ENCODE peak calls at places on chromosome 2, in nine cellular contexts. One of them, this sample, is unnamed.

GRCh38 chr2:197498937-197499593 is 575 bp downstream of the HSPD1 start:
- DNase-seq in pancreas: peak; percentile 69
- DNase-seq in body of pancreas: peak; percentile 74
- DNase-seq in GM23338: peak; percentile 68
- DNase-seq in esophagus muscularis mucosa: peak; percentile 93
- DNase-seq in HCT116: no peak
- DNase-seq in lower lobe of right lung: peak; percentile 84
- DNase-seq in uterus: peak; percentile 40
- DNase-seq in kidney: peak; percentile 89
- DNase-seq in this sample: peak; percentile 84

GRCh38 chr2:207450186-207450585 is 79.6 kb upstream of the CREB1 start:
- DNase-seq in pancreas: no peak
- DNase-seq in body of pancreas: no peak
- DNase-seq in GM23338: no peak
- DNase-seq in esophagus muscularis mucosa: no peak
- DNase-seq in HCT116: no peak
- DNase-seq in lower lobe of right lung: no peak
- DNase-seq in uterus: no peak
- DNase-seq in kidney: no peak
- DNase-seq in this sample: no peak

GRCh38 chr2:128416366-128416765 is 97.7 kb upstream of the HS6ST1 start:
- DNase-seq in pancreas: peak; percentile 1
- DNase-seq in body of pancreas: no peak
- DNase-seq in GM23338: no peak
- DNase-seq in esophagus muscularis mucosa: peak; percentile 39
- DNase-seq in HCT116: no peak
- DNase-seq in lower lobe of right lung: no peak
- DNase-seq in uterus: no peak
- DNase-seq in kidney: peak; percentile 51
- DNase-seq in this sample: no peak

GRCh38 chr2:10460366-10460796 is 12.3 kb upstream of the ODC1 start:
- DNase-seq in pancreas: no peak
- DNase-seq in body of pancreas: no peak
- DNase-seq in GM23338: no peak
- DNase-seq in esophagus muscularis mucosa: no peak
- DNase-seq in HCT116: no peak
- DNase-seq in lower lobe of right lung: no peak
- DNase-seq in uterus: no peak
- DNase-seq in kidney: no peak
- DNase-seq in this sample: no peak

GRCh38 chr2:36952748-36953197 is 13.6 kb downstream of the STRN start:
- DNase-seq in pancreas: peak; percentile 19
- DNase-seq in body of pancreas: peak; percentile 44
- DNase-seq in GM23338: peak; percentile 75
- DNase-seq in esophagus muscularis mucosa: no peak
- DNase-seq in HCT116: no peak
- DNase-seq in lower lobe of right lung: no peak
- DNase-seq in uterus: no peak
- DNase-seq in kidney: no peak
- DNase-seq in this sample: no peak

GRCh38 chr2:209236369-209236768 is 187.5 kb upstream of the MAP2 start:
- DNase-seq in pancreas: no peak
- DNase-seq in body of pancreas: no peak
- DNase-seq in GM23338: peak; percentile 70
- DNase-seq in esophagus muscularis mucosa: no peak
- DNase-seq in HCT116: no peak
- DNase-seq in lower lobe of right lung: no peak
- DNase-seq in uterus: no peak
- DNase-seq in kidney: no peak
- DNase-seq in this sample: no peak

GRCh38 chr2:156589381-156590079 is 153.4 kb downstream of the GPD2 start:
- DNase-seq in pancreas: peak; percentile 17
- DNase-seq in body of pancreas: peak; percentile 35
- DNase-seq in GM23338: peak; percentile 63
- DNase-seq in esophagus muscularis mucosa: no peak
- DNase-seq in HCT116: peak; percentile 27
- DNase-seq in lower lobe of right lung: no peak
- DNase-seq in uterus: no peak
- DNase-seq in kidney: no peak
- DNase-seq in this sample: peak; percentile 67

GRCh38 chr2:33133436-33133835 is 186.7 kb downstream of the LTBP1 start:
- DNase-seq in pancreas: no peak
- DNase-seq in body of pancreas: peak; percentile 14
- DNase-seq in GM23338: no peak
- DNase-seq in esophagus muscularis mucosa: no peak
- DNase-seq in HCT116: no peak
- DNase-seq in lower lobe of right lung: no peak
- DNase-seq in uterus: peak; percentile 46
- DNase-seq in kidney: no peak
- DNase-seq in this sample: no peak

GRCh38 chr2:223786943-223787342 is 50.4 kb downstream of the AP1S3 start:
- DNase-seq in pancreas: no peak
- DNase-seq in body of pancreas: no peak
- DNase-seq in GM23338: no peak
- DNase-seq in esophagus muscularis mucosa: no peak
- DNase-seq in HCT116: no peak
- DNase-seq in lower lobe of right lung: no peak
- DNase-seq in uterus: no peak
- DNase-seq in kidney: no peak
- DNase-seq in this sample: no peak

GRCh38 chr2:223787358-223787757 is 50.0 kb downstream of the AP1S3 start:
- DNase-seq in pancreas: no peak
- DNase-seq in body of pancreas: no peak
- DNase-seq in GM23338: no peak
- DNase-seq in esophagus muscularis mucosa: no peak
- DNase-seq in HCT116: no peak
- DNase-seq in lower lobe of right lung: no peak
- DNase-seq in uterus: no peak
- DNase-seq in kidney: no peak
- DNase-seq in this sample: no peak

GRCh38 chr2:223788826-223789225 is 48.6 kb downstream of the AP1S3 start:
- DNase-seq in pancreas: no peak
- DNase-seq in body of pancreas: no peak
- DNase-seq in GM23338: no peak
- DNase-seq in esophagus muscularis mucosa: no peak
- DNase-seq in HCT116: no peak
- DNase-seq in lower lobe of right lung: no peak
- DNase-seq in uterus: no peak
- DNase-seq in kidney: no peak
- DNase-seq in this sample: no peak

GRCh38 chr2:223784221-223784772 is 53.1 kb downstream of the AP1S3 start:
- DNase-seq in pancreas: no peak
- DNase-seq in body of pancreas: no peak
- DNase-seq in GM23338: no peak
- DNase-seq in esophagus muscularis mucosa: no peak
- DNase-seq in HCT116: no peak
- DNase-seq in lower lobe of right lung: no peak
- DNase-seq in uterus: no peak
- DNase-seq in kidney: no peak
- DNase-seq in this sample: no peak

GRCh38 chr2:223786236-223786635 is 51.1 kb downstream of the AP1S3 start:
- DNase-seq in pancreas: no peak
- DNase-seq in body of pancreas: no peak
- DNase-seq in GM23338: no peak
- DNase-seq in esophagus muscularis mucosa: no peak
- DNase-seq in HCT116: no peak
- DNase-seq in lower lobe of right lung: no peak
- DNase-seq in uterus: no peak
- DNase-seq in kidney: no peak
- DNase-seq in this sample: no peak
- TF ChIP-seq CTCF in pancreas: no peak
- TF ChIP-seq CTCF in body of pancreas: no peak
- TF ChIP-seq CTCF in GM23338: no peak
- TF ChIP-seq CTCF in esophagus muscularis mucosa: no peak
- TF ChIP-seq CTCF in HCT116: no peak
- TF ChIP-seq CTCF in lower lobe of right lung: no peak
- TF ChIP-seq CTCF in uterus: no peak
- TF ChIP-seq CTCF in kidney: no peak
- TF ChIP-seq CTCF in this sample: no peak

GRCh38 chr2:236177604-236177966 is 9.4 kb upstream of the GBX2 start:
- DNase-seq in pancreas: peak; percentile 34
- DNase-seq in body of pancreas: peak; percentile 47
- DNase-seq in GM23338: peak; percentile 91
- DNase-seq in esophagus muscularis mucosa: no peak
- DNase-seq in HCT116: peak; percentile 70
- DNase-seq in lower lobe of right lung: no peak
- DNase-seq in uterus: no peak
- DNase-seq in kidney: peak; percentile 73
- DNase-seq in this sample: peak; percentile 62

GRCh38 chr2:236179653-236180500 is 11.7 kb upstream of the GBX2 start:
- DNase-seq in pancreas: no peak
- DNase-seq in body of pancreas: no peak
- DNase-seq in GM23338: peak; percentile 48
- DNase-seq in esophagus muscularis mucosa: no peak
- DNase-seq in HCT116: no peak
- DNase-seq in lower lobe of right lung: no peak
- DNase-seq in uterus: no peak
- DNase-seq in kidney: peak; percentile 63
- DNase-seq in this sample: peak; percentile 67

GRCh38 chr2:236178921-236179652 is 10.9 kb upstream of the GBX2 start:
- DNase-seq in pancreas: no peak
- DNase-seq in body of pancreas: no peak
- DNase-seq in GM23338: peak; percentile 63
- DNase-seq in esophagus muscularis mucosa: no peak
- DNase-seq in HCT116: no peak
- DNase-seq in lower lobe of right lung: no peak
- DNase-seq in uterus: no peak
- DNase-seq in kidney: no peak
- DNase-seq in this sample: no peak

GRCh38 chr2:236176951-236177350 is 8.8 kb upstream of the GBX2 start:
- DNase-seq in pancreas: no peak
- DNase-seq in body of pancreas: no peak
- DNase-seq in GM23338: no peak
- DNase-seq in esophagus muscularis mucosa: no peak
- DNase-seq in HCT116: no peak
- DNase-seq in lower lobe of right lung: no peak
- DNase-seq in uterus: no peak
- DNase-seq in kidney: no peak
- DNase-seq in this sample: no peak

DNA sequence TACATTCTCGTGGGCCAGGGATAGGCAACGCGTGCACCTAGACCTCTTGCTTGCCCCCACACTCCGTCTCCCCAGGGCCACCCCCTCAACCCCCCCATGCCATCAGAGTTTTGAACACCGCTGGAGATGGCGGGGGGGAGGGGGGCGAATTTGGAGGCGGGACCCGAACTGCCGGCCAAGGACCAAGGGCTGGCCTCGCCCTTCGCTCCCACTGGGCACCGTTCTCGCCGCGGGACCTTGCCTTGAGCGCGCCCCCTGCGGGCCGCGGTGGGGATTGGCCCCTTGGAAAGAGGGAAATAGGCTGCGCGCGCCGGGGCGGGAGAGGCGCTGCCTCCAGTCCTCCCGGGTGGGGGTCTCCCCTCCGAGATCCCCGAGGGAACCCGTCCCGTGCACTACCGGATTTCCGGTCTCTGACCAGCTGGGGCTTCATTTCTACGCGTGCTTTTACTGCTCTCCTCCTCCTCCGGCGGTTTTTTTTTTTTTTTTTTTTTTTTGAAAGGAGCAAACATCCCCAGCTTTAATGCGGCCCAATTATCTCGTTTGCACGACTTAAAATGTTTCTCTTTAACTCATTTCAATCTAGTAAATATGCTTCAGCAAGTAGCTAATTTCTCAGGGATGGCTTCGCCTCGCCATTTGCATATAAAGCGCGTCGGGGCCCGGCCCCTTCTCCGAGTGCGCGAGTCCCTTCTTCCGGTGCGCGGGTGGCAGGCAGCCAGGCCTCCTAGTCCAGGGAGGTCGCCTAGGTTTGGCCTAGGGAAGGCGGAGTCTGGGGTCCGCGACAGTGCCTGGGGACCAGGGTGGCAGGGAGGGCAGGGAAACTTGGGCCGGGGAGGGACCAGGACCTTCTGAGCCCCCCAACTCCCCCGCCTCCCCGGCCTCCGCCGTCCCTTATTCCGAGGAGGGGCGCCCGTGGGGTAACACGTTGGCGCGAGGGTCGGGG is 10.1 kb upstream of the GBX2 start:
- DNase-seq in pancreas: peak; percentile 58
- DNase-seq in body of pancreas: peak; percentile 41
- DNase-seq in GM23338: peak; percentile 85
- DNase-seq in esophagus muscularis mucosa: no peak
- DNase-seq in HCT116: peak; percentile 56
- DNase-seq in lower lobe of right lung: no peak
- DNase-seq in uterus: no peak
- DNase-seq in kidney: peak; percentile 79
- DNase-seq in this sample: peak; percentile 74
- H3K27ac ChIP-seq in pancreas: no peak overlapping the region
- H3K27ac ChIP-seq in body of pancreas: no peak overlapping the region
- H3K27ac ChIP-seq in GM23338: no peak overlapping the region
- H3K27ac ChIP-seq in esophagus muscularis mucosa: no peak overlapping the region
- H3K27ac ChIP-seq in HCT116: peak overlapping the region; percentile 37
- H3K27ac ChIP-seq in lower lobe of right lung: no peak overlapping the region
- H3K27ac ChIP-seq in uterus: no peak overlapping the region
- H3K27ac ChIP-seq in kidney: no peak overlapping the region
- H3K27ac ChIP-seq in this sample: no peak overlapping the region

GRCh38 chr2:121346407-121346806 is 61.4 kb upstream of the TFCP2L1 start:
- DNase-seq in pancreas: no peak
- DNase-seq in body of pancreas: no peak
- DNase-seq in GM23338: no peak
- DNase-seq in esophagus muscularis mucosa: no peak
- DNase-seq in HCT116: no peak
- DNase-seq in lower lobe of right lung: no peak
- DNase-seq in uterus: no peak
- DNase-seq in kidney: no peak
- DNase-seq in this sample: no peak

GRCh38 chr2:121345101-121345500 is 60.1 kb upstream of the TFCP2L1 start:
- DNase-seq in pancreas: no peak
- DNase-seq in body of pancreas: no peak
- DNase-seq in GM23338: no peak
- DNase-seq in esophagus muscularis mucosa: no peak
- DNase-seq in HCT116: no peak
- DNase-seq in lower lobe of right lung: no peak
- DNase-seq in uterus: no peak
- DNase-seq in kidney: no peak
- DNase-seq in this sample: no peak

GRCh38 chr2:121348128-121348740 is 63.2 kb upstream of the TFCP2L1 start:
- DNase-seq in pancreas: no peak
- DNase-seq in body of pancreas: no peak
- DNase-seq in GM23338: no peak
- DNase-seq in esophagus muscularis mucosa: no peak
- DNase-seq in HCT116: no peak
- DNase-seq in lower lobe of right lung: no peak
- DNase-seq in uterus: no peak
- DNase-seq in kidney: no peak
- DNase-seq in this sample: no peak

GRCh38 chr2:121345887-121346286 is 60.9 kb upstream of the TFCP2L1 start:
- DNase-seq in pancreas: no peak
- DNase-seq in body of pancreas: no peak
- DNase-seq in GM23338: no peak
- DNase-seq in esophagus muscularis mucosa: no peak
- DNase-seq in HCT116: no peak
- DNase-seq in lower lobe of right lung: no peak
- DNase-seq in uterus: no peak
- DNase-seq in kidney: no peak
- DNase-seq in this sample: no peak

GRCh38 chr2:121346886-121347285 is 61.9 kb upstream of the TFCP2L1 start:
- DNase-seq in pancreas: no peak
- DNase-seq in body of pancreas: no peak
- DNase-seq in GM23338: peak; percentile 29
- DNase-seq in esophagus muscularis mucosa: no peak
- DNase-seq in HCT116: no peak
- DNase-seq in lower lobe of right lung: no peak
- DNase-seq in uterus: no peak
- DNase-seq in kidney: no peak
- DNase-seq in this sample: no peak
- H3K36me3 ChIP-seq in pancreas: peaks cover 58% of the 10 kb centered on the region
- H3K36me3 ChIP-seq in body of pancreas: peaks cover 6% of the 10 kb centered on the region
- H3K36me3 ChIP-seq in GM23338: no peaks in the 10 kb centered on the region
- H3K36me3 ChIP-seq in esophagus muscularis mucosa: peaks cover 100% of the 10 kb centered on the region
- H3K36me3 ChIP-seq in HCT116: peaks cover 11% of the 10 kb centered on the region
- H3K36me3 ChIP-seq in lower lobe of right lung: peaks cover 99% of the 10 kb centered on the region
- H3K36me3 ChIP-seq in uterus: no peaks in the 10 kb centered on the region
- H3K36me3 ChIP-seq in kidney: peaks cover 40% of the 10 kb centered on the region
- H3K36me3 ChIP-seq in this sample: peaks cover 53% of the 10 kb centered on the region

GRCh38 chr2:114537777-114538176 is 95.3 kb downstream of the DPP10 start:
- DNase-seq in pancreas: no peak
- DNase-seq in body of pancreas: no peak
- DNase-seq in GM23338: no peak
- DNase-seq in esophagus muscularis mucosa: no peak
- DNase-seq in HCT116: no peak
- DNase-seq in lower lobe of right lung: no peak
- DNase-seq in uterus: no peak
- DNase-seq in kidney: no peak
- DNase-seq in this sample: no peak

GRCh38 chr2:114548151-114548550 is 105.7 kb downstream of the DPP10 start:
- DNase-seq in pancreas: no peak
- DNase-seq in body of pancreas: no peak
- DNase-seq in GM23338: no peak
- DNase-seq in esophagus muscularis mucosa: no peak
- DNase-seq in HCT116: no peak
- DNase-seq in lower lobe of right lung: no peak
- DNase-seq in uterus: no peak
- DNase-seq in kidney: no peak
- DNase-seq in this sample: no peak

GRCh38 chr2:114545052-114545451 is 102.6 kb downstream of the DPP10 start:
- DNase-seq in pancreas: no peak
- DNase-seq in body of pancreas: no peak
- DNase-seq in GM23338: no peak
- DNase-seq in esophagus muscularis mucosa: no peak
- DNase-seq in HCT116: no peak
- DNase-seq in lower lobe of right lung: no peak
- DNase-seq in uterus: no peak
- DNase-seq in kidney: no peak
- DNase-seq in this sample: no peak

GRCh38 chr2:114546511-114546910 is 104.1 kb downstream of the DPP10 start:
- DNase-seq in pancreas: no peak
- DNase-seq in body of pancreas: no peak
- DNase-seq in GM23338: no peak
- DNase-seq in esophagus muscularis mucosa: no peak
- DNase-seq in HCT116: no peak
- DNase-seq in lower lobe of right lung: no peak
- DNase-seq in uterus: no peak
- DNase-seq in kidney: no peak
- DNase-seq in this sample: no peak

DNA sequence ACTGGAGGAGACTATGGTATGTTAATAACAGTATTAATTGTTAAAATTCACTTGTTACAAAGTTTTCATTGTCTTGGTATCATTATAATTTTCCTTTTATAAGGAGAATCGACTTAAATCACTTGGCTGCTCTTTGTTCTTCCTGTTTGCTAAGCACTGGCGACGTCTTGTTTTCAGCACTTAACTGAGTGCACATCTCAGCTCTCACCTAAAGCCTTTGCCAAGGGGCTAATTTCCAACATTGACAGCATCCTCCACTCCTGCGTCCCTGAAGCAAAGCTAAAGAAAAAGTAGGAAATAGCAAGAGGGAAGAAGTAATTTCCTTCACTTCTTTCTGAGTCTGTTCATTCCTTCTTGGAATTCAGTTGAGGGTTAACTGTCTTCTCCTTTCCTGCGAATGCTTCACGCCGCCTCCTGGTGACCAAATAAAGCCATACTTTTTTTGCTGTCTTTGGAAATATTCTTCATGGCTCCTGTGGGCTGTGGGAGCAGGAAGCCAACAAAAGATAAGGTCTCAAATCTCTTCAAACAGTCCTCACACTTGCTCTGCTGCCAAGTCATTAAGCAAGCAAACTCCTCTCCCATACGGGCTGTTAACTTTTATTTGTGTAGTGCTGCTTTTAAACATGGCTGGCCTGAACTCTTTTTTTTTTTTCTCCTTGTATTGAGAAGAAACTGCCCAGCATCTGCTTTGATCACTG is 100.8 kb downstream of the DPP10 start:
- DNase-seq in pancreas: peak; percentile 18
- DNase-seq in body of pancreas: peak; percentile 21
- DNase-seq in GM23338: peak; percentile 48
- DNase-seq in esophagus muscularis mucosa: no peak
- DNase-seq in HCT116: no peak
- DNase-seq in lower lobe of right lung: no peak
- DNase-seq in uterus: peak; percentile 27
- DNase-seq in kidney: no peak
- DNase-seq in this sample: peak; percentile 14
- TF ChIP-seq CTCF in pancreas: peak; percentile 24
- TF ChIP-seq CTCF in body of pancreas: peak; percentile 16
- TF ChIP-seq CTCF in GM23338: peak; percentile 60
- TF ChIP-seq CTCF in esophagus muscularis mucosa: peak; percentile 31
- TF ChIP-seq CTCF in HCT116: no peak
- TF ChIP-seq CTCF in lower lobe of right lung: peak; percentile 37
- TF ChIP-seq CTCF in uterus: no peak
- TF ChIP-seq CTCF in kidney: peak; percentile 29
- TF ChIP-seq CTCF in this sample: peak; percentile 52

This sample was measured in cardiac muscle cell.